ENCODE peak calls at places on chromosomes 4 and X, in six cellular contexts. O, X, Q, N, R and I are unnamed samples. For H3K27me3, the result is how much of the 10 kb centered on the place peaks cover.

GRCh38 chr4:52995341-52996030 is 133.4 kb downstream of the RASL11B start:
- DNase-seq in X (no peak), N (no peak), O (no peak), R (no peak), Q (no peak), I (no peak)

GRCh38 chr4:103098331-103098730 is 1.3 kb downstream of the BDH2 start:
- DNase-seq in O (no peak), N (no peak), R (no peak), X (no peak), Q (no peak), I (no peak)

GRCh38 chr4:138555107-138555506 is 313.0 kb upstream of the SLC7A11 start:
- DNase-seq in N (peak), R (no peak), O (no peak), Q (no peak), X (no peak), I (no peak)

GRCh38 chr4:155512812-155513211 is 136.0 kb upstream of the MAP9 start:
- DNase-seq in X (no peak), R (no peak), O (no peak), N (no peak), Q (no peak), I (no peak)

GRCh38 chrX:5857232-5857631 is 371.4 kb downstream of the NLGN4X start:
- DNase-seq in O (no peak), X (no peak), R (no peak), Q (no peak), N (no peak), I (no peak)

GRCh38 chr4:37383579-37384229 is 139.2 kb downstream of the NWD2 start:
- DNase-seq in O (no peak), R (peak), N (peak), X (no peak), Q (peak), I (no peak)

GRCh38 chr4:73870260-73870659 is 1.1 kb downstream of the CXCL1 start:
- DNase-seq in Q (no peak), N (no peak), O (no peak), R (no peak), X (no peak), I (no peak)

GRCh38 chr4:79852305-79852730 is 220.7 kb downstream of the ANTXR2 start:
- DNase-seq in X (no peak), Q (no peak), R (peak), O (peak), N (peak), I (no peak)

GRCh38 chr4:85610450-85610849 is 135.5 kb downstream of the ARHGAP24 start:
- DNase-seq in R (no peak), Q (no peak), N (no peak), O (no peak), X (no peak), I (no peak)

GRCh38 chr4:14095881-14096280 is 468.4 kb upstream of the BOD1L1 start:
- DNase-seq in Q (no peak), R (no peak), O (no peak), N (no peak), X (no peak), I (no peak)

GRCh38 chr4:51851090-51851936 is 8.4 kb downstream of the DCUN1D4 start:
- DNase-seq in R (no peak), N (no peak), O (no peak), Q (no peak), X (no peak), I (no peak)

GRCh38 chr4:119132306-119132705 is 3.3 kb upstream of the MYOZ2 start:
- DNase-seq in X (no peak), Q (no peak), R (no peak), N (no peak), O (no peak), I (no peak)

GRCh38 chr4:53721276-53721675 is 130.0 kb upstream of the LNX1 start:
- DNase-seq in Q (no peak), O (no peak), X (no peak), N (no peak), R (no peak), I (no peak)

GRCh38 chrX:115690554-115691216 is 129.7 kb downstream of the PLS3 start:
- DNase-seq in R (peak), X (no peak), N (peak), Q (peak), O (peak), I (peak)

GRCh38 chr4:145868637-145869409 is 69.8 kb downstream of the ZNF827 start:
- DNase-seq in N (no peak), X (no peak), O (no peak), R (no peak), Q (no peak), I (no peak)

GRCh38 chr4:2084316-2084715 is 25.2 kb downstream of the NAT8L start:
- DNase-seq in N (no peak), O (no peak), Q (no peak), X (no peak), R (no peak), I (no peak)

GRCh38 chrX:120671963-120672362 is 42.1 kb upstream of the C1GALT1C1 start:
- DNase-seq in Q (no peak), O (no peak), R (no peak), N (no peak), X (no peak), I (no peak)

GRCh38 chr4:117771647-117772337 is 262.5 kb upstream of the NDST3 start:
- DNase-seq in N (peak), Q (no peak), X (no peak), R (no peak), O (no peak), I (no peak)

GRCh38 chr4:124708517-124709300 is 3.8 kb downstream of the ANKRD50 start:
- DNase-seq in R (no peak), O (no peak), X (no peak), N (no peak), Q (no peak), I (no peak)

GRCh38 chr4:100248476-100248875 is 58.2 kb upstream of the DDIT4L start:
- DNase-seq in O (no peak), R (no peak), Q (no peak), N (no peak), X (no peak), I (no peak)

GRCh38 chr4:120286813-120287212 is 220.2 kb upstream of the MAD2L1 start:
- DNase-seq in Q (no peak), R (no peak), X (no peak), N (no peak), O (no peak), I (no peak)

GRCh38 chr4:70196855-70197254 is 1.3 kb downstream of the ODAM start:
- DNase-seq in X (no peak), R (no peak), O (no peak), N (no peak), Q (no peak), I (no peak)

GRCh38 chr4:6938758-6939201 is 29.2 kb downstream of the TBC1D14 start:
- DNase-seq in N (no peak), O (no peak), Q (no peak), R (no peak), X (no peak), I (no peak)

GRCh38 chrX:130120746-130121504 is 10.6 kb upstream of the ELF4 start:
- DNase-seq in N (no peak), O (no peak), X (peak), Q (peak), R (no peak), I (no peak)

GRCh38 chrX:69285401-69285871 is 120.2 kb upstream of the PJA1 start:
- DNase-seq in R (no peak), X (no peak), Q (no peak), N (no peak), O (no peak), I (no peak)

GRCh38 chr4:40890199-40890598 is 140.4 kb downstream of the NSUN7 start:
- DNase-seq in O (no peak), X (no peak), Q (no peak), R (no peak), N (no peak), I (no peak)

GRCh38 chrX:18468599-18468998 is 43.2 kb downstream of the CDKL5 start:
- DNase-seq in N (no peak), O (no peak), R (no peak), X (no peak), Q (no peak), I (no peak)

DNA sequence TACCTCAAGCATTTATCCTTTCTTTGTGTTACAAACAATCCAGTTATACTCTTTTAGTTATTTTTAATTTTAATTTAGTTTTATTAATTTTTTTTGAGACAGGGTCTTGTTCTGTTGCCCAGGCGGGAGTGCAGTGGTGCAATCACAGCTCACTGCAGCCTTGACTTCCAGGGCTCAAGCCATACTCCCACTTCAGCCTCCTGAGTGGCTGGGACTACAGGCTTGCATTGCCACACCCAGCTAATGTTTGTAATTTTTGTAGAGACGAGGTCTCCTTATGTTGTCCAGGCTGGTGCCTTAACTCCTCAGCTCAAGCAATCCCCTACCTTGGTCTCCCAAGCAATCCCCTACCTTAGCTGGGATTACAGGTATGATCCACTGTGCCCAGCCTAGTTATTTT is 45.9 kb downstream of the CDKL5 start:
- DNase-seq in O (no peak), X (no peak), R (no peak), Q (no peak), N (no peak), I (no peak)
- H3K27me3 ChIP-seq in O (under half), X (under half), R (under half), Q (under half), N (under half), I (under half)

DNA sequence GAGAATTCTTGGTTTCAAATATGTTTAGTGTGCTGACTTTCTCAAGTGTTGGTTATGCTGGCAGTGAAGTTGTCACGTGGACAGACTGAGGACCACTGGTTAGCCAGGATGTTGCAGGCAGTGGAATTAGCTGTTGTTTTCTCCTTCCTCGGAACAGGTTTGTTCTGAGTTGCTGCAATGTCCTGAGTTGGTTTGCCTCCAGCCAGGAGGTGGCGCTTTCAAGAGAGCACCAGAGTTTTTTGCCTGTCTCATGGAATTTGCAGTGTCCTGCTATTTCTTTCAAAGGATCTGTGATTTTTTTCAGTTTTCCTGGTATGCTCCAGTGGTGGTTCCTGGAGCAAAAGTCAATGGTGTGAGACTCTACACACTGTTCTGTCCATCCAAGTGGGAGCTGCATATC is 158.1 kb upstream of the CXorf66 start:
- DNase-seq in O (no peak), X (no peak), Q (peak), R (no peak), N (peak), I (no peak)
- TF ChIP-seq CTCF in O (no peak), X (no peak), Q (no peak), R (peak), N (no peak), I (no peak)

GRCh38 chr4:81510643-81511189 is 39.0 kb upstream of the RASGEF1B start:
- DNase-seq in O (no peak), N (no peak), Q (no peak), R (no peak), X (no peak), I (no peak)

GRCh38 chr4:81509822-81510221 is 38.1 kb upstream of the RASGEF1B start:
- DNase-seq in X (no peak), R (no peak), N (no peak), O (no peak), Q (no peak), I (no peak)

GRCh38 chr4:81516241-81516640 is 44.5 kb upstream of the RASGEF1B start:
- DNase-seq in X (no peak), R (no peak), N (no peak), O (no peak), Q (no peak), I (no peak)

GRCh38 chr4:81512371-81512770 is 40.7 kb upstream of the RASGEF1B start:
- DNase-seq in N (no peak), X (no peak), R (no peak), Q (no peak), O (no peak), I (no peak)

GRCh38 chr4:81512945-81513584 is 41.4 kb upstream of the RASGEF1B start:
- DNase-seq in Q (no peak), O (no peak), X (no peak), N (no peak), R (no peak), I (no peak)
- H3K4me3 ChIP-seq in Q (no peak), O (no peak), X (no peak), N (no peak), R (no peak), I (no peak)

DNA sequence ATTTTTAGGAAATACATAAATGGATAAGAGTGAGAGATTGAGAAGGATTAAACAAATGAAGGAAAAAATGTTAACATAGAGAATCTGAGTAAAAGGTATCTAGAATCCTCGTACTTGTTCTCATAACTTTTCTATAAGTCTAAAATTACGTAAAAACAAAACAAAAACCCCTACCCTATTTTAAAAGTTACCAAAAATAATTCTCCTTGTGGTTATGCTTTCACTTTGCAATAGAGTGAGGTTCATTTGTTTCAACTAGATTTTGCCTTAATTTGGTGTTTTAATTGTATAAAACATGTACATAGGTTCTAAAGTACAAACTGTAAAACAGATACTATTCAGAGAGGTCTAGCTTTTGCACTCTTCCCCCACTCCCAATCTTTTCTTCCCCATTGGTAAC is 3.8 kb upstream of the GPR34 start:
- DNase-seq in X (no peak), Q (no peak), N (no peak), O (no peak), R (no peak), I (no peak)
- H3K27me3 ChIP-seq in X (under half), Q (under half), N (under half), O (under half), R (under half), I (under half)

GRCh38 chrX:56978172-56978571 is 17.2 kb downstream of the SPIN3 start:
- DNase-seq in O (no peak), X (no peak), R (no peak), N (peak), Q (peak), I (no peak)
- TF ChIP-seq CTCF in O (peak), X (peak), R (peak), N (peak), Q (peak), I (peak)

GRCh38 chr4:131207589-131207988 is 1941.5 kb upstream of the PCDH10 start:
- DNase-seq in X (no peak), Q (no peak), O (no peak), N (no peak), R (no peak), I (no peak)
- H3K4me3 ChIP-seq in X (no peak), Q (no peak), O (no peak), N (no peak), R (no peak), I (no peak)